ENCODE peak calls at places on chromosomes 2 and 18, in four cellular contexts. C is heart right ventricle, B is A549, E is SHP77. X is an unnamed sample.

GRCh38 chr2:24920813-24921441 is 890 bp upstream of the ADCY3 start:
- DNase-seq in B (peak; percentile 33), E (peak; percentile 40), C (no peak), X (peak; percentile 44)

GRCh38 chr18:73408434-73408833 is 540.6 kb upstream of the NETO1 start:
- DNase-seq in B (no peak), C (no peak), E (no peak), X (no peak)

GRCh38 chr2:66084948-66085590 is 349.9 kb upstream of the MEIS1 start:
- DNase-seq in E (no peak), C (no peak), B (no peak), X (no peak)

GRCh38 chr18:49861659-49862058 is 48.3 kb upstream of the ACAA2 start:
- DNase-seq in B (no peak), C (no peak), E (no peak), X (no peak)

GRCh38 chr2:118856978-118857676 is 9.7 kb upstream of the EN1 start:
- DNase-seq in B (no peak), E (no peak), C (no peak), X (no peak)

GRCh38 chr18:30748541-30748940 is 294.0 kb downstream of the DSC3 start:
- DNase-seq in C (no peak), B (no peak), E (no peak), X (no peak)

GRCh38 chr2:59754336-59754735 is 799.1 kb downstream of the BCL11A start:
- DNase-seq in E (peak; percentile 32), B (no peak), C (no peak), X (no peak)

GRCh38 chr2:37645836-37646235 is 25.6 kb downstream of the CDC42EP3 start:
- DNase-seq in E (no peak), B (no peak), C (no peak), X (no peak)

GRCh38 chr2:69810550-69810949 is 18.9 kb upstream of the GMCL1 start:
- DNase-seq in E (no peak), B (no peak), C (no peak), X (no peak)

GRCh38 chr2:44135771-44136170 is 32.9 kb upstream of the PPM1B start:
- DNase-seq in C (no peak), B (no peak), E (no peak), X (no peak)

GRCh38 chr2:61993422-61994024 is 88.0 kb downstream of the COMMD1 start:
- DNase-seq in B (peak; percentile 67), C (peak; percentile 34), E (no peak), X (no peak)

GRCh38 chr2:231670892-231671616 is 37.3 kb upstream of the PTMA start:
- DNase-seq in C (peak; percentile 25), B (peak; percentile 53), E (no peak), X (no peak)

GRCh38 chr2:65070856-65071255 is 14.6 kb downstream of the CEP68 start:
- DNase-seq in B (no peak), E (no peak), C (no peak), X (no peak)

GRCh38 chr18:12645264-12645663 is 12.6 kb downstream of the SPIRE1 start:
- DNase-seq in C (no peak), B (no peak), E (no peak), X (no peak)

GRCh38 chr2:163649080-163649479 is 86.7 kb downstream of the FIGN start:
- DNase-seq in B (no peak), C (no peak), E (no peak), X (no peak)

GRCh38 chr2:66596229-66596628 is 161.3 kb downstream of the MEIS1 start:
- DNase-seq in B (no peak), C (no peak), E (no peak), X (no peak)

GRCh38 chr2:28395334-28396061 is 2.8 kb downstream of the FOSL2 start:
- DNase-seq in B (peak; percentile 54), E (no peak), C (peak; percentile 45), X (peak; percentile 91)

GRCh38 chr2:85400951-85401805 is 9.0 kb downstream of the CAPG start:
- DNase-seq in B (no peak), C (no peak), E (no peak), X (peak; percentile 70)

GRCh38 chr2:226524381-226524843 is 275.2 kb downstream of the IRS1 start:
- DNase-seq in B (peak; percentile 62), E (no peak), C (no peak), X (no peak)

GRCh38 chr2:98569197-98569793 is 39.0 kb downstream of the COA5 start:
- DNase-seq in C (no peak), B (peak; percentile 22), E (peak; percentile 30), X (peak; percentile 88)

GRCh38 chr2:23791030-23791429 is 135.9 kb downstream of the ATAD2B start:
- DNase-seq in E (no peak), B (peak; percentile 33), C (no peak), X (no peak)

GRCh38 chr2:173854840-173855239 is 110.3 kb downstream of the SP3 start:
- DNase-seq in B (no peak), E (peak; percentile 47), C (peak; percentile 35), X (no peak)

GRCh38 chr2:240865391-240865790 is 3.2 kb upstream of the AGXT start:
- DNase-seq in E (no peak), B (no peak), C (no peak), X (no peak)

GRCh38 chr2:55401124-55401523 is 18.5 kb downstream of the CCDC88A start:
- DNase-seq in C (no peak), B (no peak), E (no peak), X (no peak)

GRCh38 chr2:236718207-236718992 is 148.8 kb downstream of the ACKR3 start:
- DNase-seq in B (no peak), C (no peak), E (no peak), X (no peak)

GRCh38 chr2:47056374-47056773 is 98.7 kb downstream of the STPG4 start:
- DNase-seq in B (no peak), C (no peak), E (no peak), X (no peak)